ENCODE peak calls at places on chromosomes 6 and 20, in five cellular contexts. O is H9, R is body of pancreas, I is small intestine, Q is suprapubic skin. Y is an unnamed sample.

GRCh38 chr20:63509088-63509564 is 10.2 kb upstream of the EEF1A2 start:
- DNase-seq in R (no peak), Q (no peak), I (no peak), O (no peak), Y (no peak)

GRCh38 chr20:51419646-51420045 is 122.9 kb downstream of the NFATC2 start:
- DNase-seq in O (no peak), I (no peak), Q (no peak), R (no peak), Y (no peak)

GRCh38 chr6:168130683-168131371 is 51.8 kb upstream of the FRMD1 start:
- DNase-seq in I (no peak), O (peak; percentile 26), R (no peak), Q (no peak), Y (peak; percentile 45)

GRCh38 chr6:13766201-13766634 is 48.1 kb downstream of the MCUR1 start:
- DNase-seq in R (no peak), Q (peak; percentile 21), O (no peak), I (no peak), Y (peak; percentile 41)

GRCh38 chr6:151285121-151285520 is 45.4 kb downstream of the AKAP12 start:
- DNase-seq in I (no peak), R (no peak), Q (no peak), O (no peak), Y (no peak)

GRCh38 chr6:129583864-129584263 is 126.1 kb downstream of the ARHGAP18 start:
- DNase-seq in O (no peak), Q (no peak), R (no peak), I (no peak), Y (no peak)

GRCh38 chr6:4664117-4664626 is 112.0 kb upstream of the CDYL start:
- DNase-seq in O (no peak), Q (peak; percentile 88), I (no peak), R (peak; percentile 26), Y (peak; percentile 91)

GRCh38 chr6:83151114-83151513 is 42.0 kb downstream of the PGM3 start:
- DNase-seq in I (no peak), R (no peak), Q (no peak), O (no peak), Y (no peak)

GRCh38 chr20:50277064-50277415 is 86.4 kb downstream of the CEBPB start:
- DNase-seq in I (peak; percentile 38), Q (no peak), R (no peak), O (no peak), Y (no peak)

GRCh38 chr6:56840467-56841371 is 114.2 kb upstream of the BEND6 start:
- DNase-seq in R (no peak), Q (no peak), I (no peak), O (no peak), Y (no peak)

GRCh38 chr6:104281370-104281769 is 578.3 kb downstream of the HACE1 start:
- DNase-seq in Q (no peak), R (no peak), O (peak; percentile 53), I (no peak), Y (no peak)

GRCh38 chr6:75098709-75099108 is 107.1 kb downstream of the COL12A1 start:
- DNase-seq in R (peak; percentile 72), Q (no peak), I (peak; percentile 69), O (no peak), Y (peak; percentile 91)

GRCh38 chr20:62571667-62572344 is 70.5 kb upstream of the SLCO4A1 start:
- DNase-seq in O (peak; percentile 62), Q (no peak), R (no peak), I (no peak), Y (no peak)

GRCh38 chr6:79913369-79913768 is 34.0 kb downstream of the ELOVL4 start:
- DNase-seq in I (peak; percentile 19), R (no peak), Q (no peak), O (no peak), Y (no peak)

GRCh38 chr6:25302677-25303128 is 23.5 kb downstream of the CARMIL1 start:
- DNase-seq in R (no peak), I (peak; percentile 79), O (no peak), Q (no peak), Y (no peak)

GRCh38 chr6:85643530-85644373 is 1.1 kb upstream of the SYNCRIP start:
- DNase-seq in R (peak; percentile 93), O (peak; percentile 92), Q (peak; percentile 94), I (peak; percentile 90), Y (peak; percentile 97)

GRCh38 chr6:4522453-4522852 is 253.8 kb upstream of the CDYL start:
- DNase-seq in R (no peak), I (no peak), Q (no peak), O (no peak), Y (no peak)

GRCh38 chr6:160348209-160348551 is at the start of gene SLC22A3:
- DNase-seq in I (no peak), O (peak; percentile 48), Q (no peak), R (no peak), Y (peak; percentile 77)

GRCh38 chr6:157063176-157063934 is 260.0 kb downstream of the TMEM242 start:
- DNase-seq in O (no peak), I (no peak), Q (no peak), R (no peak), Y (no peak)

GRCh38 chr6:36914227-36914794 is 28.6 kb downstream of the C6orf89 start:
- DNase-seq in Q (no peak), O (peak; percentile 82), I (peak; percentile 96), R (peak; percentile 80), Y (no peak)

GRCh38 chr6:142412241-142412640 is 110.4 kb downstream of the ADGRG6 start:
- DNase-seq in O (no peak), R (no peak), I (no peak), Q (no peak), Y (no peak)

GRCh38 chr20:60203451-60203850 is 245.2 kb downstream of the CDH26 start:
- DNase-seq in O (no peak), I (no peak), R (no peak), Q (no peak), Y (no peak)

GRCh38 chr6:73798592-73798991 is 102.6 kb downstream of the CD109 start:
- DNase-seq in O (peak; percentile 36), Q (no peak), I (no peak), R (peak; percentile 13), Y (peak; percentile 86)

GRCh38 chr20:18984238-18985200 is 170.9 kb downstream of the SCP2D1 start:
- DNase-seq in R (peak; percentile 43), O (no peak), I (no peak), Q (no peak), Y (no peak)

GRCh38 chr6:39565948-39566347 is 159.3 kb downstream of the KIF6 start:
- DNase-seq in R (no peak), Q (no peak), I (no peak), O (no peak), Y (no peak)

GRCh38 chr20:62699296-62699695 is 9.3 kb upstream of the NTSR1 start:
- DNase-seq in R (no peak), O (no peak), I (no peak), Q (no peak), Y (no peak)

GRCh38 chr6:145529582-145529981 is 205.7 kb downstream of the EPM2A start:
- DNase-seq in I (no peak), O (no peak), Q (no peak), R (no peak), Y (no peak)

GRCh38 chr6:6366778-6367177 is 46.3 kb upstream of the F13A1 start:
- DNase-seq in I (no peak), O (peak; percentile 33), R (no peak), Q (no peak), Y (no peak)

GRCh38 chr6:79269877-79270276 is 35.4 kb upstream of the HMGN3 start:
- DNase-seq in R (peak; percentile 5), O (no peak), I (peak; percentile 18), Q (no peak), Y (no peak)

GRCh38 chr20:4326194-4327065 is 311.1 kb upstream of the RNF24 start:
- DNase-seq in I (peak; percentile 3), Q (no peak), O (no peak), R (no peak), Y (no peak)

GRCh38 chr6:90273863-90274262 is 22.8 kb downstream of the BACH2 start:
- DNase-seq in R (no peak), I (no peak), O (no peak), Q (no peak), Y (no peak)
- H3K4me1 ChIP-seq in R (no peaks in the 10 kb centered on the region), I (no peaks in the 10 kb centered on the region), O (no peaks in the 10 kb centered on the region), Q (no peaks in the 10 kb centered on the region), Y (no peaks in the 10 kb centered on the region)

GRCh38 chr6:33590531-33591198 is 10.6 kb upstream of the BAK1 start:
- DNase-seq in O (peak; percentile 67), Q (no peak), I (peak; percentile 86), R (no peak), Y (no peak)

GRCh38 chr6:33587529-33588215 is 7.6 kb upstream of the BAK1 start:
- DNase-seq in Q (no peak), R (no peak), O (no peak), I (no peak), Y (no peak)

GRCh38 chr6:33589366-33589722 is 9.3 kb upstream of the BAK1 start:
- DNase-seq in O (no peak), R (no peak), I (no peak), Q (no peak), Y (no peak)

GRCh38 chr6:33589723-33590530 is 9.9 kb upstream of the BAK1 start:
- DNase-seq in R (peak; percentile 87), O (peak; percentile 87), I (peak; percentile 98), Q (no peak), Y (peak; percentile 77)

DNA sequence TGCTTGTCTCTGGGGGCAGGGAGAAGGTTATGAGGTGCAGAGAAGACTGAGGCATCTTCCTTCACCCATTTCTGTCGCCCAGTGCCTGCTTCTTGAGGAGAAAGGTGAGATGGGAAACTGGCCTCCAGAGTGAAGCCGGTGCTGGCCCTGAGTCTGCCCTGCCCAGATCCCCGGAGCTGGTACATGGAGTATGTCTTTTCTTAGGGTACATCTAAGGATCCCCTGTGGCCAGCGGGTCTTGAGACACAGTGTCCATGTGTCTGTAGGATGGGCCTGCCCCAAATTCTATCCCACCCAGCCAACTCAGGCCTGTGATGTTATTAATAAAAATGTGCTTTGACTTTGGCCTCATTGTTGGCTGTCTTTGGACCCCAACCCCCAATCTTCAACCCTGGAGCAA is 8.8 kb upstream of the BAK1 start:
- DNase-seq in I (no peak), O (no peak), R (no peak), Q (no peak), Y (no peak)
- H3K4me1 ChIP-seq in I (peaks cover 2% of the 10 kb centered on the region), O (no peaks in the 10 kb centered on the region), R (peaks cover 35% of the 10 kb centered on the region), Q (peaks cover 41% of the 10 kb centered on the region), Y (no peaks in the 10 kb centered on the region)

DNA sequence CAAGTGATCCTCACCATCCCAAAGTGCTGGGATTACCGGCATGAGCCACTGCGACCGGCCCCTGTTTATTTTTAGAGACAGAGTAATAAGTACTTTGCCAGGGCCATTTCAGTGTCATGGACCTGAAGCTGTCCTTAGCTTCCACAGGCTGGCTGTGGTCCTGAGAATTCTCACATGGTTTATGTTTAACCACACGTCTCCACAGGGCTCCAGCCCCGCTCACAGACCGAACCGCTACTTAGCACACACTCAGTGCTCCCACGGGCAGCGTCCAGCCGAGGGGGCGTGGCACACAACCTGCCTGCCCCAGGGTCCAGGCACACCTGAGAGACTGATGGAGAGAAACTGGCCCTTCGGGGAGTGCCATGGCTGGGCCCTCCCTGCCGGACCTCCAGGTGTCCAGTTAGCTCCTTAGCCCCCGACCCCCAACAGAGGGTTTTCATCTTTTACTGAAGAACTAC is 11.7 kb downstream of the ACSS1 start:
- DNase-seq in R (peak; percentile 65), I (no peak), O (no peak), Q (no peak), Y (peak; percentile 51)
- H3K4me1 ChIP-seq in R (peaks cover 99% of the 10 kb centered on the region), I (peaks cover 21% of the 10 kb centered on the region), O (no peaks in the 10 kb centered on the region), Q (peaks cover 81% of the 10 kb centered on the region), Y (peaks cover 53% of the 10 kb centered on the region)

DNA sequence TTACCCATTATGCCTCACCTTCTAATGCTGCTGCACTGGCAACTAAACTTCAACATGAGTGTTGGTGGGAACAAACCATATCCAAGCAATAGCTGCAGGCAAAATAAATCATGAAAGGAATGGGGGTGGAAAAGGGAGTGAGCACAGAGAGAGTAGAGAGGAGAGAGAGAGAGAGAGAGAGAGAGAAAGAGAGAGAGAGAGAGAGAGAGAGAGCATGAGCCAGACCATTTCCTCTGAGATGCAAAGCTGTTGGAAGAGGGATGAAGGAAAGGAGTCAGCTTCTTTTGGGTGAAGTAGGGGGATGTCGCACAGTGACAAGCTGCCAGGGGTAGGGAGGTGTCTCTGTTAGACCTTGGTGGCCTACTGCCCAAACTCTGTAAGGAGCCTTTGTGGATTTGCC is 17.5 kb downstream of the BTBD3 start:
- DNase-seq in Q (no peak), O (no peak), R (no peak), I (no peak), Y (no peak)
- H3K4me1 ChIP-seq in Q (no peaks in the 10 kb centered on the region), O (no peaks in the 10 kb centered on the region), R (no peaks in the 10 kb centered on the region), I (no peaks in the 10 kb centered on the region), Y (no peaks in the 10 kb centered on the region)

Y was measured in sigmoid colon.